ENCODE peak calls at places on chromosomes 3 and 15, in five cellular contexts. A is A549, R is HepG2, C is K562, Z is GM12878. Y is an unnamed sample.

GRCh38 chr3:195186041-195186709 is 84.8 kb downstream of the XXYLT1 start:
- DNase-seq in A (no peak), R (no peak), C (no peak), Z (no peak), Y (no peak)

GRCh38 chr15:49847937-49848823 is 227.3 kb downstream of the DTWD1 start:
- DNase-seq in A (peak; percentile 91), R (no peak), C (no peak), Z (no peak), Y (peak; percentile 99)

GRCh38 chr3:168047190-168047795 is 48.4 kb downstream of the GOLIM4 start:
- DNase-seq in A (peak; percentile 74), R (peak; percentile 76), C (peak; percentile 54), Z (peak; percentile 59), Y (peak; percentile 87)

GRCh38 chr15:28169361-28169760 is 70.2 kb upstream of the OCA2 start:
- DNase-seq in A (no peak), R (no peak), C (no peak), Z (no peak), Y (no peak)

GRCh38 chr15:60551147-60551780 is 72.3 kb upstream of the ICE2 start:
- DNase-seq in A (no peak), R (no peak), C (no peak), Z (peak; percentile 69), Y (no peak)

GRCh38 chr3:46882377-46883015 is 5.0 kb downstream of the PTH1R start:
- DNase-seq in A (peak; percentile 16), R (no peak), C (peak; percentile 47), Z (no peak), Y (no peak)

GRCh38 chr15:49045691-49046112 is 544 bp downstream of the SECISBP2L start:
- DNase-seq in A (peak; percentile 12), R (peak; percentile 28), C (peak; percentile 35), Z (peak; percentile 48), Y (peak; percentile 21)

GRCh38 chr3:51968883-51969674 is 1.8 kb upstream of the PCBP4 start:
- DNase-seq in A (no peak), R (no peak), C (no peak), Z (no peak), Y (no peak)

GRCh38 chr15:78006567-78007205 is 70.8 kb downstream of the TBC1D2B start:
- DNase-seq in A (no peak), R (no peak), C (no peak), Z (no peak), Y (no peak)

GRCh38 chr3:105915524-105915923 is 46.7 kb upstream of the CBLB start:
- DNase-seq in A (no peak), R (no peak), C (no peak), Z (no peak), Y (no peak)

GRCh38 chr15:57591822-57592367 is at the start of gene MYZAP:
- DNase-seq in A (no peak), R (no peak), C (peak; percentile 80), Z (no peak), Y (no peak)

GRCh38 chr3:172256101-172256687 is 192.1 kb downstream of the GHSR start:
- DNase-seq in A (no peak), R (peak; percentile 37), C (no peak), Z (no peak), Y (peak; percentile 54)

GRCh38 chr3:8320711-8321458 is 180.7 kb upstream of the LMCD1 start:
- DNase-seq in A (no peak), R (no peak), C (no peak), Z (no peak), Y (no peak)

GRCh38 chr3:385151-385550 is 188.6 kb downstream of the CHL1 start:
- DNase-seq in A (peak; percentile 5), R (no peak), C (no peak), Z (no peak), Y (peak; percentile 17)

GRCh38 chr3:52091566-52092290 is 35.4 kb upstream of the DUSP7 start:
- DNase-seq in A (no peak), R (no peak), C (no peak), Z (no peak), Y (peak; percentile 49)

GRCh38 chr15:77804210-77804609 is 171.5 kb upstream of the LINGO1 start:
- DNase-seq in A (no peak), R (no peak), C (no peak), Z (no peak), Y (no peak)

GRCh38 chr15:92305342-92305741 is 88.3 kb upstream of the ST8SIA2 start:
- DNase-seq in A (no peak), R (no peak), C (no peak), Z (no peak), Y (no peak)

GRCh38 chr3:126781406-126781805 is 77.4 kb downstream of the CHCHD6 start:
- DNase-seq in A (no peak), R (no peak), C (no peak), Z (no peak), Y (no peak)

GRCh38 chr15:88650556-88650955 is 11.7 kb downstream of the ISG20 start:
- DNase-seq in A (no peak), R (no peak), C (no peak), Z (no peak), Y (no peak)

GRCh38 chr3:73813291-73813977 is 188.7 kb upstream of the PDZRN3 start:
- DNase-seq in A (no peak), R (no peak), C (no peak), Z (no peak), Y (no peak)

GRCh38 chr3:94234177-94234788 is 171.4 kb downstream of the NSUN3 start:
- DNase-seq in A (peak; percentile 60), R (peak; percentile 16), C (peak; percentile 12), Z (no peak), Y (peak; percentile 44)

GRCh38 chr3:159640220-159640619 is 348.4 kb upstream of the IL12A start:
- DNase-seq in A (no peak), R (no peak), C (no peak), Z (no peak), Y (no peak)

GRCh38 chr15:39786444-39787056 is 3.9 kb upstream of the FSIP1 start:
- DNase-seq in A (peak; percentile 44), R (peak; percentile 47), C (peak; percentile 48), Z (no peak), Y (peak; percentile 75)

GRCh38 chr3:2036096-2036495 is 62.6 kb upstream of the CNTN4 start:
- DNase-seq in A (no peak), R (no peak), C (no peak), Z (no peak), Y (no peak)

GRCh38 chr3:11719406-11720219 is 75.9 kb upstream of the VGLL4 start:
- DNase-seq in A (peak; percentile 80), R (peak; percentile 73), C (peak; percentile 77), Z (no peak), Y (peak; percentile 28)

GRCh38 chr3:80232760-80233159 is 465.0 kb upstream of the ROBO1 start:
- DNase-seq in A (peak; percentile 62), R (peak; percentile 10), C (no peak), Z (no peak), Y (peak; percentile 91)

GRCh38 chr3:19596408-19596807 is 337.6 kb downstream of the EFHB start:
- DNase-seq in A (no peak), R (no peak), C (no peak), Z (peak; percentile 27), Y (no peak)

GRCh38 chr3:71930056-71930991 is 145.4 kb upstream of the PROK2 start:
- DNase-seq in A (peak; percentile 23), R (peak; percentile 14), C (peak; percentile 26), Z (no peak), Y (peak; percentile 17)

GRCh38 chr15:35305906-35306305 is 220.8 kb upstream of the NANOGP8 start:
- DNase-seq in A (peak; percentile 65), R (no peak), C (peak; percentile 11), Z (no peak), Y (peak; percentile 92)

GRCh38 chr3:146164951-146165350 is 4.0 kb upstream of the PLOD2 start:
- DNase-seq in A (peak; percentile 58), R (no peak), C (no peak), Z (no peak), Y (no peak)

GRCh38 chr3:30577788-30578187 is 28.6 kb upstream of the TGFBR2 start:
- DNase-seq in A (no peak), R (no peak), C (no peak), Z (no peak), Y (no peak)
- H3K27ac ChIP-seq in A (peak overlapping the region; percentile 83), R (peak overlapping the region; percentile 23), C (no peak overlapping the region), Z (no peak overlapping the region), Y (no peak overlapping the region)

GRCh38 chr15:70048196-70048565 is 49.5 kb downstream of the TLE3 start:
- DNase-seq in A (no peak), R (no peak), C (no peak), Z (no peak), Y (no peak)
- TF ChIP-seq BHLHE40 in A (no peak), R (no peak), C (no peak), Z (no peak), Y (no peak)

GRCh38 chr15:70479056-70479455 is 284.3 kb downstream of the UACA start:
- DNase-seq in A (no peak), R (no peak), C (no peak), Z (no peak), Y (no peak)
- H3K27ac ChIP-seq in A (peak overlapping the region; percentile 89), R (no peak overlapping the region), C (no peak overlapping the region), Z (peak overlapping the region; percentile 74), Y (no peak overlapping the region)

DNA sequence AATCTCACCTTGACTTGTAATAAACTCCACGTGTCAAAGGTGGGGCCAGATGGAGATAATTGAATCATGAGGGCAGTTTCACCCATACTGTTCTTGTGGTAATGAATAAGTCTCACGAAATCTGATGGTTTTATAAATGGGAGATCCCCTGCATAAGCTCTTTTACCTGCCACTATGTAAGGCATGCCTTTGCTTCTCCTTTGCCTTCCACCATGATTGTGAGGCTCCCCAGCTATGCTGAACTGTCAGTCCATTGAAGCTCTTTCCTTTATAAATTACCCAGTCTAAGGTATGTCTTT is 45.5 kb downstream of the SUCNR1 start:
- DNase-seq in A (no peak), R (no peak), C (no peak), Z (no peak), Y (no peak)
- TF ChIP-seq BHLHE40 in A (no peak), R (no peak), C (no peak), Z (no peak), Y (no peak)

Y was measured in IMR-90.